ENCODE peak calls at places on chromosomes 3 and 15, in four cellular contexts. C, M, Z and P are unnamed samples.

GRCh38 chr15:73727330-73728018 is 25.7 kb downstream of the INSYN1 start:
- DNase-seq in Z (no peak), M (peak), C (peak), P (peak)

GRCh38 chr15:68340711-68341671 is 63.4 kb downstream of the FEM1B start:
- DNase-seq in M (peak), Z (no peak), C (peak), P (peak)

GRCh38 chr3:48130321-48130881 is 57.8 kb downstream of the CDC25A start:
- DNase-seq in C (peak), M (peak), Z (no peak), P (peak)

GRCh38 chr3:74584782-74585181 is 29.7 kb downstream of the CNTN3 start:
- DNase-seq in Z (no peak), M (no peak), C (no peak), P (no peak)

GRCh38 chr3:60754617-60755016 is 496.6 kb downstream of the FHIT start:
- DNase-seq in M (no peak), C (peak), Z (no peak), P (no peak)

GRCh38 chr15:25774871-25775270 is 88.3 kb downstream of the ATP10A start:
- DNase-seq in M (no peak), Z (no peak), C (no peak), P (no peak)

GRCh38 chr15:92638291-92638708 is 17.3 kb downstream of the FAM174B start:
- DNase-seq in M (peak), Z (peak), C (peak), P (peak)

GRCh38 chr3:136818191-136818850 is 605 bp upstream of the SLC35G2 start:
- DNase-seq in M (peak), Z (peak), C (peak), P (peak)

GRCh38 chr3:185820973-185821758 is 3.7 kb downstream of the IGF2BP2 start:
- DNase-seq in Z (no peak), M (peak), C (peak), P (peak)

GRCh38 chr3:15387171-15387581 is 40.2 kb downstream of the METTL6 start:
- DNase-seq in Z (no peak), M (no peak), C (no peak), P (no peak)

GRCh38 chr15:41258706-41259471 is 27.8 kb downstream of the CHP1 start:
- DNase-seq in M (peak), C (peak), Z (peak), P (peak)

GRCh38 chr3:149042766-149043386 is 43.5 kb downstream of the HLTF start:
- DNase-seq in M (peak), Z (no peak), C (peak), P (peak)

GRCh38 chr3:138812806-138813205 is 21.9 kb downstream of the PIK3CB start:
- DNase-seq in C (no peak), Z (no peak), M (peak), P (peak)

GRCh38 chr3:193572426-193572908 is 17.8 kb upstream of the ATP13A4 start:
- DNase-seq in Z (peak), C (peak), M (peak), P (peak)

GRCh38 chr3:119418091-119418512 is 45.3 kb downstream of the TMEM39A start:
- DNase-seq in Z (peak), C (no peak), M (no peak), P (peak)

GRCh38 chr15:59371458-59372351 is 966 bp downstream of the MYO1E start:
- DNase-seq in Z (peak), C (no peak), M (no peak), P (peak)

GRCh38 chr15:68820205-68820588 is 498 bp downstream of the ANP32A start:
- DNase-seq in M (peak), C (no peak), Z (peak), P (no peak)

GRCh38 chr15:72375501-72375845 is 341 bp downstream of the HEXA start:
- DNase-seq in C (no peak), Z (no peak), M (no peak), P (no peak)

GRCh38 chr15:63973212-63974009 is 72.9 kb downstream of the DAPK2 start:
- DNase-seq in Z (no peak), C (peak), M (peak), P (peak)

GRCh38 chr3:57787867-57788623 is 31.9 kb downstream of the SLMAP start:
- DNase-seq in M (peak), C (peak), Z (no peak), P (peak)

GRCh38 chr3:45084820-45085816 is 59.0 kb downstream of the CLEC3B start:
- DNase-seq in C (peak), M (peak), Z (peak), P (peak)

GRCh38 chr3:111989061-111989678 is 9.6 kb upstream of the TAGLN3 start:
- DNase-seq in C (peak), M (peak), Z (peak), P (peak)

GRCh38 chr3:134998855-134999254 is 203.8 kb downstream of the EPHB1 start:
- DNase-seq in M (no peak), C (no peak), Z (no peak), P (no peak)

DNA sequence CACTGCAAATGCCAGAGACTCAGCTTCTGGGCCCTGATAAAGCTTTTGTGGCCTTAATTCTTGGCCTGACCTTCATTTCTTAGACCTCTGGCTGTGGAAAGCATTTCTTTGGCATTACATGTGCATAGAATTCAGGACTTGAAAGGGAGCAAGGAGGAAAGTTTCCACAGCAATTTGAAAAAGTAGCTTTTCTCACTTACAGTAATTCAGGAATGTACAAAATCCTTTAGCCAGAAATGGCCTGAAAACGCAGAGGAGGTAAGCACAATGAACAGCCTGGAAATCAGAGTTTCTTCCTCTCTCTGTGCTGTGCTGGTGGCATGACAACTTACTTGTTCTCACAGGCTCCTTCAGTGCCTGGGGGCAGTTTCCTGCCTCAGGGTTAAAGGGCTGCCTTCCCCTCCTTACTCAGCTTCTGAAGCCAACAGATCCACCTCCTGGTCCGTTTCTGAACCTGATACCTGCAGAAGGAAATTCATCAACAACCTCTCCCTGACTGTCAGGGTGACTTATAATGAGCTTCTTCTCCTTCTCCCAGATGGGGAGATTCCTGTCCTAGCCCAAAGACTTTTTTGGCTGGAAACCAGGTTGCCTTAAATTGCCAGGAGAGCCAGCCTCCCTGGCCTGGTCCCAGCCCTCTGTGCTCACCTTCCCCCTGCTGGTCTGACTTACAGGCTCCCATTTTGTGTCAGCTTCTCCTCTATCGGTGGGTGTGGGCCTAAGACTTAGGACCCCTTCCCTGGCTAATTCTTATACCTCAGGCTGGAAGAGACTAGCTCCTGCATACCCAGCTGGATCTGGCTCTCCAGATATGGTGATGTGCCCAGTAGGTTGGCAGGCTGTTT is 102.3 kb downstream of the MYRIP start:
- DNase-seq in Z (peak), M (peak), C (peak), P (peak)
- TF ChIP-seq CTCF in Z (no peak), M (no peak), C (no peak), P (no peak)

DNA sequence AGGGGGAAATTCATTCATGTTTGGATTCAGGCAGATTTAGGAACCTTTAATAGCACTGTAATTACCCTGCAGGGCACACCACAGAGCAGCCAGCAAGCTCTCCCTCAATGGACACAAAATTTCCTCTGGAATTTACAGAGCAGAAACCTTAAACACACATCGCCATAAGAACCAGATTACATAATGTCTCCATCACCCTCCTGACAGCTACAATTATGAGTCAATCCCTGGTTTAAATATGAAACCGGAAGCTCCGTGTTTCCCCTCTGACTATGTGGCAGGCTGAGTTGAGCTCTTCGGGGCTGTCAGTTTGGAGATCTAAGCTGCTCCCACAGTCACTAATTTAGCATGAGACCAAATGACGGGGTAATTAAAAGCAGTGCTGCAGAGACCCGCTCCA is 134.6 kb downstream of the TMCO5A start:
- DNase-seq in Z (peak), C (peak), M (peak), P (peak)
- H3K4me3 ChIP-seq in Z (no peak), C (peak), M (peak), P (peak)

GRCh38 chr15:75620776-75621536 is 4.6 kb downstream of the SNUPN start:
- DNase-seq in C (peak), Z (no peak), M (peak), P (peak)

GRCh38 chr15:75620043-75620775 is 5.3 kb downstream of the SNUPN start:
- DNase-seq in M (peak), C (peak), Z (no peak), P (peak)

GRCh38 chr15:75622505-75622904 is 3.0 kb downstream of the SNUPN start:
- DNase-seq in M (no peak), C (no peak), Z (no peak), P (no peak)

GRCh38 chr15:75625542-75626347 is at the start of gene SNUPN:
- DNase-seq in C (peak), M (peak), Z (peak), P (peak)
- TF ChIP-seq CTCF in C (no peak), M (no peak), Z (no peak), P (no peak)

DNA sequence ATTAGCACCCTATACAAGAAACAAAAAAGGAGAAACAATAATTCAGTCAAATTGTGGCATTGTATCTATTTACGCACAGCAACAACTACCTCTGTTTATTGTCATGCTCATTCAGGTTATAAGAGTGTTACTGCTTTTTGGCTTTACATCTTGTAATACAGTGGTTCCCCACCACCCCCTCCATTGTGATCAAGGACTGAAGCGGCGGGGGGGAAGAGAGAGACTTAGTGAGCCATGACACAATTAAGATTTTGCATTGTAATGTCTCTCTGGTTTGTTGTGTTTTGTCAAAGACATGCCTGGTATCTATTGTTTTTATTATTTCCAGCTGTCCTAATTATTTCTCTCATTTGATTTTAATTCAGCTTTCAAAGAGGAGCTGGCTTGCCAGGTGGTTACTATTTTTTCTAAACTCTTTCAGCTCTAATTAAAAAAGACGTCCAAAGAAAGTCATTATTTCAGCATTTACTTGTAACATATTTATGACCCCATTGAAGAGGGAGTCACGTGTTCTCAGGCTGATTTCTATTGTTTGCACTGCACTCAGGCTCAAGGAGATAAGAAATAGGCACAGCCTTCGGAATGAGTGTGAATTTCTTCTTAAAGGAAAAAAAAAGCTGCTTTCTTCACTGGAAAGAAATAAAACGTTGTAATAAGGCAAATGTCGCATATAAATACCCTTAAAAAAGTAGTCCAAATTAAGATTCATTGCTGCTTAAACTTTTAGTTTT is 234.4 kb upstream of the TBL1XR1 start:
- DNase-seq in Z (peak), C (no peak), M (no peak), P (no peak)
- H3K4me3 ChIP-seq in Z (no peak), C (no peak), M (no peak), P (no peak)

DNA sequence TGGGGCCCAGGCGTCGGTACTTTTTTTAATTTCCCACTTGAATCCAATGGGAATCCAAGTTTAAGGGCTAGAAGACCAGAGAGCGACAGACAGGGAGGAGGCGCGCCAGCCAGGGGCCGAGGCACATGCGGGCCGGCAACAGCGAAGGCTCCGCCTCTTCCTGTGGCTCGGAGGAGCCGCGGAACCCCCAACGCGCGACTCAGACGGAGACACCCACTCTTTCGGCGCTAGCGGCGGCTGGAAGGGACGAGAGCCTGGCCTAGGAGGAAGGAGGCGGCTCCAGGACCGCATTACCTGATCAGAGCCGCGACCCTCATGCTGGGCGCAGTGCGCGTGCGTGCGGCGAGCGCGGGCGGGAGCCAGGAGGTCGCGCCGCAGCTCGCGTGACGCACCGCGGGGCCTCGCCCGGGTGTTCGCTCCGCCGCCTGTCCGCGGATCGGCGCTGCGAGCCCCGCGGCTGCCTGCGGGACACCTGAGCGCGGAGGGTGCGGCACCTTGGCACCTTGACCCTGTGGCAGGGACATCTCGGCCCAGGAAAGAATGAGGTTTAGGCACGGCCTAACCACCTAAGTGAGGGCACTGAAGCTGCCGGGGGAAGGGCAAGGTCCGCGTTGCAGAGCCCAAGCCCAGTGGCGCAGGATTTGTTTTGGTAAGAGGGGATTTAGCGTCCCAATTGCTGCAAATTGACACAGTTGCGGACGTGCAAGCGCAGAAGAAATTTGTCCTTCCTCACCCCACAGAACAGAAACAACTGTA is at the start of gene DPH6:
- DNase-seq in M (peak), C (peak), Z (peak), P (peak)
- TF ChIP-seq CTCF in M (peak), C (no peak), Z (peak), P (no peak)

GRCh38 chr15:96350884-96351639 is 20.6 kb downstream of the NR2F2 start:
- DNase-seq in M (no peak), Z (no peak), C (no peak), P (peak)
- H3K4me3 ChIP-seq in M (no peak), Z (no peak), C (no peak), P (peak)

GRCh38 chr3:46947981-46948791 is 28.4 kb downstream of the CCDC12 start:
- DNase-seq in M (no peak), C (peak), Z (peak), P (peak)

GRCh38 chr3:46950177-46950576 is 26.4 kb downstream of the CCDC12 start:
- DNase-seq in Z (no peak), M (no peak), C (no peak), P (no peak)

GRCh38 chr3:46950661-46951241 is 25.8 kb downstream of the CCDC12 start:
- DNase-seq in Z (no peak), M (no peak), C (no peak), P (no peak)

GRCh38 chr3:46947545-46947899 is 29.0 kb downstream of the CCDC12 start:
- DNase-seq in C (no peak), M (no peak), Z (no peak), P (no peak)

GRCh38 chr3:46948830-46949671 is 27.5 kb downstream of the CCDC12 start:
- DNase-seq in C (no peak), Z (peak), M (no peak), P (no peak)
- TF ChIP-seq CTCF in C (no peak), Z (no peak), M (no peak), P (no peak)

DNA sequence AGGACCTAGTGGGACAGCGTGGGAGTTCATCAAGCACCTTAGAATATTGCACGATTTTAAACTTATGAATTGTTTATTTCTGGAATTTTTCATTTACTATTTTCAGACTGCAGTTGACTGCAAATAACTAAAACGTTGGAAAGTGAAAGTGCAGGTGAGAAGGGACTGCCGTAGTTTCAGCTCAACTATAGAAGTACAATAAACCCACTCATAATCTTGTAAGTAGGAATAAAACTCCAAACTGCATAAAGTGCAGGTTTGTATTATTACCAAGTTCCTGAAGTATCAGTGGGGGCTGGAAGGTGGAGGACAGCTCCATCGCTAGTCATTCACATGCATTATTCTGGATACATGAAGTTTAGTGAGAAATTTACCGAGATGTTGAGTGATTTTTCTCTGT is 43.4 kb upstream of the PLCL2 start:
- DNase-seq in Z (no peak), C (no peak), M (no peak), P (no peak)
- H3K4me3 ChIP-seq in Z (no peak), C (no peak), M (no peak), P (peak)

GRCh38 chr15:43446344-43446743 is 46.6 kb downstream of the TP53BP1 start:
- DNase-seq in C (no peak), Z (no peak), M (no peak), P (no peak)

GRCh38 chr15:43441316-43441715 is 51.6 kb downstream of the TP53BP1 start:
- DNase-seq in C (peak), Z (no peak), M (peak), P (peak)

GRCh38 chr15:43439268-43439667 is 53.7 kb downstream of the TP53BP1 start:
- DNase-seq in C (no peak), M (no peak), Z (no peak), P (no peak)

GRCh38 chr15:43436395-43436794 is 56.6 kb downstream of the TP53BP1 start:
- DNase-seq in Z (no peak), C (no peak), M (no peak), P (no peak)

GRCh38 chr15:43440721-43441281 is 52.2 kb downstream of the TP53BP1 start:
- DNase-seq in Z (peak), M (peak), C (peak), P (peak)
- TF ChIP-seq CTCF in Z (peak), M (peak), C (peak), P (peak)

GRCh38 chr15:66764067-66764428 is 62.0 kb downstream of the SMAD6 start:
- DNase-seq in M (no peak), C (no peak), Z (no peak), P (no peak)
- H3K4me3 ChIP-seq in M (no peak), C (no peak), Z (no peak), P (no peak)